ENCODE peak calls at places on chromosome 2, in six cellular contexts. T is SW 1271, C is GM13976, N is NCI-H2081, M is memory B cell, E is lung. K is an unnamed sample.

GRCh38 chr2:227450196-227450851 is 21.6 kb upstream of the AGFG1 start:
- DNase-seq in T (no peak), C (no peak), N (no peak), M (no peak), E (no peak), K (no peak)

GRCh38 chr2:20235655-20236302 is 10.8 kb upstream of the SDC1 start:
- DNase-seq in T (no peak), C (no peak), N (no peak), M (peak), E (no peak), K (no peak)

GRCh38 chr2:18495058-18495457 is 65.4 kb downstream of the RDH14 start:
- DNase-seq in T (no peak), C (no peak), N (no peak), M (no peak), E (no peak), K (no peak)

GRCh38 chr2:30480703-30481322 is 33.8 kb downstream of the LCLAT1 start:
- DNase-seq in T (no peak), C (no peak), N (no peak), M (no peak), E (no peak), K (no peak)

GRCh38 chr2:45123065-45123464 is 113.8 kb upstream of the SIX2 start:
- DNase-seq in T (no peak), C (no peak), N (no peak), M (no peak), E (no peak), K (no peak)

GRCh38 chr2:12381543-12382323 is 335.0 kb upstream of the TRIB2 start:
- DNase-seq in T (no peak), C (no peak), N (no peak), M (no peak), E (no peak), K (no peak)

GRCh38 chr2:239263231-239263936 is 137.4 kb downstream of the HDAC4 start:
- DNase-seq in T (no peak), C (no peak), N (no peak), M (no peak), E (no peak), K (no peak)

GRCh38 chr2:69779258-69779989 is 37.5 kb downstream of the ANXA4 start:
- DNase-seq in T (peak), C (no peak), N (no peak), M (no peak), E (no peak), K (no peak)

GRCh38 chr2:74039611-74040010 is 54.9 kb downstream of the TET3 start:
- DNase-seq in T (no peak), C (no peak), N (no peak), M (no peak), E (no peak), K (no peak)

GRCh38 chr2:121128741-121129659 is 156.0 kb downstream of the TFCP2L1 start:
- DNase-seq in T (no peak), C (peak), N (no peak), M (no peak), E (peak), K (peak)

GRCh38 chr2:195021704-195022513 is 635.1 kb upstream of the SLC39A10 start:
- DNase-seq in T (no peak), C (no peak), N (no peak), M (no peak), E (no peak), K (no peak)

GRCh38 chr2:202322435-202322834 is 53.7 kb upstream of the BMPR2 start:
- DNase-seq in T (no peak), C (no peak), N (no peak), M (no peak), E (no peak), K (no peak)

GRCh38 chr2:17781482-17781881 is 27.5 kb downstream of the GEN1 start:
- DNase-seq in T (no peak), C (no peak), N (no peak), M (no peak), E (no peak), K (no peak)

GRCh38 chr2:240249423-240250149 is 109.1 kb upstream of the OTOS start:
- DNase-seq in T (no peak), C (peak), N (no peak), M (no peak), E (peak), K (no peak)

GRCh38 chr2:65165595-65165994 is 35.7 kb upstream of the RAB1A start:
- DNase-seq in T (no peak), C (no peak), N (no peak), M (no peak), E (no peak), K (no peak)

GRCh38 chr2:172829229-172829628 is 93.6 kb downstream of the RAPGEF4 start:
- DNase-seq in T (peak), C (no peak), N (no peak), M (no peak), E (no peak), K (no peak)

GRCh38 chr2:222568866-222569265 is 87.0 kb downstream of the FARSB start:
- DNase-seq in T (no peak), C (no peak), N (peak), M (no peak), E (no peak), K (no peak)

GRCh38 chr2:98487806-98488189 is 43.1 kb downstream of the INPP4A start:
- DNase-seq in T (peak), C (no peak), N (no peak), M (peak), E (no peak), K (peak)

GRCh38 chr2:108929896-108930425 is 59.1 kb downstream of the EDAR start:
- DNase-seq in T (no peak), C (no peak), N (no peak), M (no peak), E (no peak), K (no peak)

GRCh38 chr2:48717826-48718225 is 37.7 kb downstream of the LHCGR start:
- DNase-seq in T (no peak), C (no peak), N (no peak), M (no peak), E (no peak), K (no peak)

GRCh38 chr2:206164261-206164862 is 4.7 kb downstream of the EEF1B2 start:
- DNase-seq in T (peak), C (no peak), N (peak), M (peak), E (peak), K (peak)

GRCh38 chr2:193703411-193703810 is 1508.7 kb upstream of the TMEFF2 start:
- DNase-seq in T (no peak), C (no peak), N (no peak), M (no peak), E (no peak), K (no peak)

GRCh38 chr2:105937498-105937897 is 192.8 kb downstream of the NCK2 start:
- DNase-seq in T (no peak), C (no peak), N (no peak), M (no peak), E (no peak), K (no peak)

GRCh38 chr2:157989227-157989626 is 112.4 kb upstream of the UPP2 start:
- DNase-seq in T (no peak), C (no peak), N (no peak), M (no peak), E (no peak), K (no peak)

GRCh38 chr2:133607679-133608078 is 39.4 kb upstream of the NCKAP5 start:
- DNase-seq in T (no peak), C (no peak), N (no peak), M (no peak), E (no peak), K (no peak)

GRCh38 chr2:170822885-170823799 is 6.5 kb downstream of the GAD1 start:
- DNase-seq in T (no peak), C (peak), N (no peak), M (no peak), E (no peak), K (no peak)

GRCh38 chr2:190182071-190182524 is 119.6 kb upstream of the MSTN start:
- DNase-seq in T (no peak), C (peak), N (no peak), M (no peak), E (no peak), K (no peak)

GRCh38 chr2:40451926-40452605 is at the start of gene SLC8A1:
- DNase-seq in T (peak), C (peak), N (peak), M (no peak), E (no peak), K (peak)

GRCh38 chr2:161134547-161135518 is 25.4 kb upstream of the TANK start:
- DNase-seq in T (no peak), C (no peak), N (peak), M (no peak), E (no peak), K (no peak)

GRCh38 chr2:197890160-197890559 is 85.8 kb downstream of the PLCL1 start:
- DNase-seq in T (no peak), C (no peak), N (no peak), M (no peak), E (no peak), K (no peak)

GRCh38 chr2:229777716-229778115 is 63.4 kb upstream of the DNER start:
- DNase-seq in T (no peak), C (no peak), N (no peak), M (no peak), E (no peak), K (no peak)

GRCh38 chr2:12816379-12817306 is 99.9 kb downstream of the TRIB2 start:
- DNase-seq in T (no peak), C (no peak), N (no peak), M (no peak), E (no peak), K (no peak)

GRCh38 chr2:189327879-189328351 is 113.4 kb upstream of the WDR75 start:
- DNase-seq in T (no peak), C (no peak), N (no peak), M (no peak), E (no peak), K (no peak)

GRCh38 chr2:88600038-88600465 is 27.2 kb downstream of the EIF2AK3 start:
- DNase-seq in T (peak), C (peak), N (peak), M (peak), E (peak), K (peak)

GRCh38 chr2:118881490-118882129 is 34.2 kb upstream of the EN1 start:
- DNase-seq in T (peak), C (peak), N (peak), M (peak), E (peak), K (peak)

GRCh38 chr2:184765048-184765881 is 166.9 kb downstream of the ZNF804A start:
- DNase-seq in T (no peak), C (no peak), N (no peak), M (no peak), E (no peak), K (no peak)

K was measured in NCI-H146.